ENCODE peak calls at places on chromosomes 16 and 17, in seven cellular contexts. W, J, N, M, X, E and V are unnamed samples.

GRCh38 chr16:75246504-75247205 is 4.8 kb downstream of the BCAR1 start:
- DNase-seq in W (no peak), J (no peak), N (no peak), M (no peak), X (no peak), E (no peak), V (no peak)

GRCh38 chr17:30517786-30518185 is 40.6 kb downstream of the GOSR1 start:
- DNase-seq in W (no peak), J (no peak), N (no peak), M (no peak), X (no peak), E (no peak), V (no peak)

GRCh38 chr16:9787717-9788116 is 394.5 kb downstream of the GRIN2A start:
- DNase-seq in W (no peak), J (no peak), N (no peak), M (no peak), X (no peak), E (no peak), V (no peak)

GRCh38 chr16:87463722-87464690 is 28.8 kb downstream of the ZCCHC14 start:
- DNase-seq in W (no peak), J (no peak), N (no peak), M (peak), X (peak), E (no peak), V (no peak)

GRCh38 chr17:45326566-45326965 is 9.7 kb upstream of the MAP3K14 start:
- DNase-seq in W (no peak), J (no peak), N (no peak), M (no peak), X (no peak), E (no peak), V (no peak)

GRCh38 chr17:2393184-2393953 is 7.5 kb downstream of the MNT start:
- DNase-seq in W (peak), J (peak), N (peak), M (peak), X (peak), E (peak), V (peak)

GRCh38 chr17:51516924-51517323 is 256.6 kb downstream of the UTP18 start:
- DNase-seq in W (no peak), J (no peak), N (no peak), M (no peak), X (no peak), E (peak), V (no peak)

GRCh38 chr17:77736207-77736600 is 222.3 kb upstream of the TNRC6C start:
- DNase-seq in W (no peak), J (no peak), N (no peak), M (no peak), X (no peak), E (no peak), V (no peak)

GRCh38 chr16:31077024-31077423 is 2.8 kb downstream of the ZNF646 start:
- DNase-seq in W (no peak), J (no peak), N (no peak), M (no peak), X (no peak), E (no peak), V (no peak)

GRCh38 chr16:9033125-9033830 is 58.2 kb upstream of the HAPSTR1 start:
- DNase-seq in W (no peak), J (no peak), N (no peak), M (peak), X (no peak), E (no peak), V (no peak)

GRCh38 chr17:45241315-45242011 is 19.8 kb downstream of the FMNL1 start:
- DNase-seq in W (no peak), J (no peak), N (no peak), M (no peak), X (no peak), E (no peak), V (no peak)

GRCh38 chr17:58153046-58153445 is 4.9 kb downstream of the OR4D1 start:
- DNase-seq in W (no peak), J (no peak), N (no peak), M (peak), X (peak), E (no peak), V (peak)

GRCh38 chr17:7225711-7226331 is 6.1 kb downstream of the ACADVL start:
- DNase-seq in W (no peak), J (no peak), N (no peak), M (no peak), X (no peak), E (no peak), V (no peak)

GRCh38 chr16:49456763-49457162 is 83.2 kb downstream of the C16orf78 start:
- DNase-seq in W (no peak), J (no peak), N (no peak), M (no peak), X (no peak), E (no peak), V (no peak)

GRCh38 chr17:12388206-12388605 is 277.5 kb upstream of the MYOCD start:
- DNase-seq in W (no peak), J (no peak), N (no peak), M (no peak), X (no peak), E (no peak), V (no peak)

GRCh38 chr17:80957461-80957941 is 34.1 kb upstream of the CHMP6 start:
- DNase-seq in W (no peak), J (no peak), N (no peak), M (no peak), X (no peak), E (no peak), V (peak)

GRCh38 chr17:61411944-61412859 is 12.6 kb downstream of the TBX2 start:
- DNase-seq in W (peak), J (peak), N (peak), M (peak), X (peak), E (peak), V (peak)

GRCh38 chr17:31390426-31390747 is 1.1 kb upstream of the RAB11FIP4 start:
- DNase-seq in W (no peak), J (no peak), N (no peak), M (no peak), X (no peak), E (no peak), V (no peak)

GRCh38 chr16:2985893-2986355 is 5.7 kb upstream of the PKMYT1 start:
- DNase-seq in W (no peak), J (no peak), N (no peak), M (no peak), X (no peak), E (no peak), V (no peak)

GRCh38 chr17:72360386-72360940 is 239.6 kb downstream of the SOX9 start:
- DNase-seq in W (no peak), J (no peak), N (no peak), M (no peak), X (no peak), E (no peak), V (no peak)

GRCh38 chr17:80918731-80919130 is 72.9 kb upstream of the CHMP6 start:
- DNase-seq in W (no peak), J (no peak), N (no peak), M (no peak), X (no peak), E (no peak), V (no peak)

GRCh38 chr17:41873559-41874292 is 8.5 kb upstream of the KLHL11 start:
- DNase-seq in W (no peak), J (no peak), N (no peak), M (no peak), X (no peak), E (no peak), V (no peak)

GRCh38 chr17:73747221-73748002 is 103.2 kb upstream of the SDK2 start:
- DNase-seq in W (no peak), J (no peak), N (no peak), M (no peak), X (no peak), E (no peak), V (no peak)

GRCh38 chr17:73840829-73841228 is 196.6 kb upstream of the SDK2 start:
- DNase-seq in W (no peak), J (no peak), N (no peak), M (no peak), X (no peak), E (no peak), V (no peak)

GRCh38 chr17:48570325-48571023 is 7.7 kb downstream of the HOXB4 start:
- DNase-seq in W (no peak), J (no peak), N (no peak), M (no peak), X (no peak), E (no peak), V (no peak)

GRCh38 chr17:28247671-28248556 is 71.1 kb upstream of the TMEM97 start:
- DNase-seq in W (no peak), J (no peak), N (no peak), M (no peak), X (no peak), E (no peak), V (no peak)

GRCh38 chr17:58375811-58376210 is 23.8 kb upstream of the SUPT4H1 start:
- DNase-seq in W (no peak), J (no peak), N (no peak), M (no peak), X (no peak), E (no peak), V (no peak)

GRCh38 chr17:75124041-75124818 is 7.3 kb downstream of the NT5C start:
- DNase-seq in W (no peak), J (no peak), N (peak), M (peak), X (peak), E (no peak), V (no peak)

GRCh38 chr16:13453938-13454553 is 465.9 kb upstream of the ERCC4 start:
- DNase-seq in W (no peak), J (no peak), N (no peak), M (peak), X (peak), E (peak), V (no peak)

GRCh38 chr16:79970551-79971236 is 370.2 kb upstream of the MAF start:
- DNase-seq in W (no peak), J (no peak), N (no peak), M (peak), X (no peak), E (no peak), V (no peak)

GRCh38 chr16:31427441-31428276 is 501 bp downstream of the COX6A2 start:
- DNase-seq in W (peak), J (peak), N (no peak), M (peak), X (peak), E (peak), V (peak)

GRCh38 chr17:64767269-64767997 is 105.3 kb upstream of the SMURF2 start:
- DNase-seq in W (no peak), J (no peak), N (no peak), M (no peak), X (no peak), E (no peak), V (no peak)

GRCh38 chr17:80826955-80827645 is 164.5 kb upstream of the CHMP6 start:
- DNase-seq in W (no peak), J (no peak), N (peak), M (no peak), X (no peak), E (peak), V (no peak)